ENCODE peak calls at places on chromosome 1, in eight cellular contexts. N is HCT116, X is tibial nerve, C is IMR-90, B is NB4, T is right lobe of liver, P is body of pancreas, Z is H1. V is an unnamed sample.

GRCh38 chr1:52848423-52848822 is 5.9 kb downstream of the ZYG11A start:
- DNase-seq in N (no peak), X (no peak), C (no peak), B (no peak), T (no peak), P (no peak), Z (no peak), V (no peak)

GRCh38 chr1:60583696-60584095 is 498.7 kb upstream of the NFIA start:
- DNase-seq in N (no peak), X (no peak), C (no peak), B (no peak), T (no peak), P (no peak), Z (no peak), V (no peak)

GRCh38 chr1:164602480-164603093 is 43.6 kb downstream of the PBX1 start:
- DNase-seq in N (no peak), X (no peak), C (peak; percentile 52), B (no peak), T (no peak), P (peak; percentile 85), Z (peak; percentile 49), V (peak; percentile 3)

GRCh38 chr1:64173300-64173940 is 30.0 kb upstream of the UBE2U start:
- DNase-seq in N (no peak), X (no peak), C (no peak), B (no peak), T (no peak), P (peak; percentile 68), Z (no peak), V (no peak)

GRCh38 chr1:14969006-14969405 is 184.5 kb upstream of the TMEM51 start:
- DNase-seq in N (no peak), X (no peak), C (no peak), B (no peak), T (no peak), P (no peak), Z (no peak), V (no peak)

GRCh38 chr1:24503003-24503751 is 541 bp downstream of the RCAN3 start:
- DNase-seq in N (no peak), X (no peak), C (no peak), B (peak; percentile 13), T (no peak), P (peak; percentile 33), Z (no peak), V (no peak)

GRCh38 chr1:66575739-66576138 is 41.8 kb downstream of the SGIP1 start:
- DNase-seq in N (no peak), X (no peak), C (peak; percentile 99), B (no peak), T (no peak), P (no peak), Z (no peak), V (no peak)

GRCh38 chr1:6578624-6579373 is 995 bp upstream of the ZBTB48 start:
- DNase-seq in N (no peak), X (no peak), C (no peak), B (no peak), T (no peak), P (no peak), Z (no peak), V (no peak)

GRCh38 chr1:227449051-227449450 is 114.3 kb upstream of the ZNF678 start:
- DNase-seq in N (no peak), X (no peak), C (no peak), B (peak; percentile 64), T (no peak), P (peak; percentile 55), Z (no peak), V (peak; percentile 66)

GRCh38 chr1:247681288-247681897 is 1.9 kb upstream of the OR13G1 start:
- DNase-seq in N (peak; percentile 10), X (no peak), C (peak; percentile 27), B (peak; percentile 69), T (no peak), P (peak; percentile 41), Z (peak; percentile 3), V (peak; percentile 79)

GRCh38 chr1:191760016-191760415 is 398.2 kb upstream of the RGS18 start:
- DNase-seq in N (no peak), X (no peak), C (no peak), B (peak; percentile 4), T (no peak), P (no peak), Z (no peak), V (no peak)

GRCh38 chr1:23506376-23507107 is 22.6 kb upstream of the ASAP3 start:
- DNase-seq in N (no peak), X (no peak), C (no peak), B (no peak), T (no peak), P (no peak), Z (no peak), V (no peak)

GRCh38 chr1:54355931-54356679 is 50.1 kb downstream of the SSBP3 start:
- DNase-seq in N (no peak), X (no peak), C (no peak), B (peak; percentile 74), T (peak; percentile 59), P (peak; percentile 59), Z (no peak), V (peak; percentile 87)

GRCh38 chr1:113253187-113253966 is 136.9 kb upstream of the MAGI3 start:
- DNase-seq in N (no peak), X (no peak), C (no peak), B (no peak), T (no peak), P (no peak), Z (no peak), V (no peak)

GRCh38 chr1:230899845-230900251 is 31.5 kb upstream of the C1orf198 start:
- DNase-seq in N (no peak), X (no peak), C (peak; percentile 89), B (no peak), T (no peak), P (no peak), Z (no peak), V (no peak)

GRCh38 chr1:31390071-31390470 is 17.2 kb upstream of the FABP3 start:
- DNase-seq in N (no peak), X (no peak), C (no peak), B (no peak), T (no peak), P (no peak), Z (no peak), V (no peak)

GRCh38 chr1:245679796-245680195 is 525.0 kb downstream of the KIF26B start:
- DNase-seq in N (no peak), X (no peak), C (no peak), B (peak; percentile 59), T (no peak), P (no peak), Z (no peak), V (no peak)

GRCh38 chr1:28239004-28239403 is 3.1 kb downstream of the ATP5IF1 start:
- DNase-seq in N (no peak), X (no peak), C (no peak), B (no peak), T (no peak), P (no peak), Z (no peak), V (no peak)

GRCh38 chr1:28233264-28233606 is 406 bp upstream of the DNAJC8 start:
- DNase-seq in N (no peak), X (no peak), C (no peak), B (no peak), T (no peak), P (no peak), Z (no peak), V (no peak)

GRCh38 chr1:28232558-28233263 is at the start of gene DNAJC8:
- DNase-seq in N (peak; percentile 77), X (peak; percentile 98), C (peak; percentile 90), B (peak; percentile 94), T (peak; percentile 96), P (peak; percentile 99), Z (no peak), V (peak; percentile 97)

GRCh38 chr1:28236656-28237331 is 870 bp downstream of the ATP5IF1 start:
- DNase-seq in N (no peak), X (no peak), C (no peak), B (no peak), T (no peak), P (no peak), Z (no peak), V (peak; percentile 93)

DNA sequence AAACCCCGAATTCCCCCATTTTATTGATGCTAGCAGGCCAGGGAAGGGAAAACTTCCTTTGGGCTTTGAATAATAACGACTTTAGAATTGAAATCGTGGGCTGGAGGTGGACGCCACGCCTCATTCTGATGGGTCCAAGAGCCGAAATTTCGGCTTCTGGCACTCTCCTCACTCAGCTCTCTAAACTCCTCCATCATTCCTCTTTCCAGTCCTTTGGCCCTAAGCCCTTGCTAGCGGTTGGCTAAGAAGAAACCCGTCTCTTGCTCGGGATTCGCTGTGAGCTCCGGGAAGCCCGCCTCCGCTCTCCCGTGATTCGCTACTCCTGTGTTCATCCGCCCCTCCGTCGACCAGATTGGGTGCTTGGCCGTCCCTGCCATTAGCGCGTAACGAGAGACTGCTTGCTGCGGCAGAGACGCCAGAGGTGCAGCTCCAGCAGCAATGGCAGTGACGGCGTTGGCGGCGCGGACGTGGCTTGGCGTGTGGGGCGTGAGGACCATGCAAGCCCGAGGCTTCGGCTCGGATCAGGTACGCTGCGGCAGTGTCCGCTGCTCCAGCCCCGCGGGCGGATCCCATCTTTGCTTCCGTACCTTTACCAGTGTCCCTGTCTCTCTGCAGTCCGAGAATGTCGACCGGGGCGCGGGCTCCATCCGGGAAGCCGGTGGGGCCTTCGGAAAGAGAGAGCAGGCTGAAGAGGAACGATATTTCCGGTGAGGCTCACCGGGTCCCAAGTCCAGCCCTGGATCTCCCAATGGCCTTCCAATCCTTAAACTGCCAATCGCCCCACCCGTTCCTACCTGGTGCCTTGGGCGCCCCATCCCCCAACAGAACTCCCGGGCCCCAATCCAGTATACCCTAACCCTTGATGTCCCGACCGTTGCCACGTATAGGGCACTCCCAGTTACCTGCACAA is at the start of gene ATP5IF1:
- DNase-seq in N (peak; percentile 96), X (peak; percentile 96), C (peak; percentile 97), B (peak; percentile 98), T (peak; percentile 98), P (peak; percentile 98), Z (peak; percentile 90), V (peak; percentile 98)
- TF ChIP-seq POLR2A in N (peak; percentile 94), X (peak; percentile 71), C (peak; percentile 89), B (peak; percentile 94), T (peak; percentile 95), P (peak; percentile 96), Z (peak; percentile 94), V (peak; percentile 98)

GRCh38 chr1:1213919-1214599 is at the start of gene TNFRSF4:
- DNase-seq in N (no peak), X (no peak), C (no peak), B (peak; percentile 52), T (no peak), P (no peak), Z (no peak), V (no peak)
- TF ChIP-seq POLR2A in N (no peak), X (no peak), C (no peak), B (no peak), T (no peak), P (no peak), Z (no peak), V (no peak)

DNA sequence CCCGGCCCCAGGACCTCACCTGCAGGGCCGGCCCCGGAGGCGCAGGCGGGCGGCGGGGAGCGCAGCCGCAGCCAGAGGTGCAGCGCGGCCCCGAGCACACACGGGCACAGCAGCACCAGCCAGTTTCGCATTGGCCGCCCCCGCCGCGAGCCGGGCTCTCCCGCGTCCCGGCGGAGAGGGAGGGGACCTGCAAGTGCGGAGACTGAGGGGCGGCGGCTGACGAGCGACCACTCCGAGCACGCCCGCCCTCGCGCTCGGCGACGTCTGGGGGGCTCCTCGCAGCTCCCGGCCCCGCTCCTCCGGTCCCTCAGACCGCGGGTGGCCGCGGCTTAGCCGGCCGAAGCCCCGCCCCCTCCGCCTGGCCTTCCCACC is at the start of gene B3GALNT2:
- DNase-seq in N (no peak), X (no peak), C (no peak), B (no peak), T (no peak), P (no peak), Z (no peak), V (no peak)
- TF ChIP-seq POLR2A in N (no peak), X (no peak), C (no peak), B (peak; percentile 77), T (peak; percentile 79), P (peak; percentile 91), Z (peak; percentile 84), V (peak; percentile 75)

GRCh38 chr1:151459331-151460046 is at the start of gene POGZ:
- DNase-seq in N (peak; percentile 94), X (peak; percentile 90), C (peak; percentile 98), B (peak; percentile 96), T (peak; percentile 96), P (peak; percentile 95), Z (peak; percentile 75), V (peak; percentile 97)
- TF ChIP-seq POLR2A in N (peak; percentile 12), X (peak; percentile 53), C (peak; percentile 64), B (peak; percentile 48), T (peak; percentile 29), P (peak; percentile 57), Z (peak; percentile 72), V (peak; percentile 48)